ENCODE peak calls at places on chromosomes 2 and 18, in seven cellular contexts. O is progenitor cell of endocrine pancreas, U is heart left ventricle, K is mesothelial cell of epicardium, L is stomach, G is AG10803, X is BE2C. I is an unnamed sample.
A peak's percentile ranks its signal among the peaks of the same experiment; 100 is the strongest.

GRCh38 chr2:63696496-63696895 is 107.7 kb downstream of the MDH1 start:
- DNase-seq in L (no peak), K (no peak), O (no peak), U (no peak), G (peak; percentile 15), X (no peak), I (no peak)

GRCh38 chr2:187299122-187299906 is 148.7 kb downstream of the CALCRL start:
- DNase-seq in G (peak; percentile 33), K (no peak), O (no peak), U (no peak), L (no peak), X (no peak), I (no peak)

GRCh38 chr18:58223717-58224424 is 179.8 kb downstream of the NEDD4L start:
- DNase-seq in L (peak; percentile 85), U (peak; percentile 64), G (peak; percentile 91), K (no peak), X (peak; percentile 27), O (no peak), I (no peak)

GRCh38 chr2:239025081-239025801 is 177.4 kb downstream of the TWIST2 start:
- DNase-seq in L (no peak), O (no peak), X (no peak), K (no peak), G (peak; percentile 58), U (no peak), I (no peak)

GRCh38 chr18:35854095-35854494 is 118.4 kb upstream of the RMP24 start:
- DNase-seq in L (no peak), G (no peak), K (no peak), X (no peak), U (no peak), O (no peak), I (no peak)

GRCh38 chr2:227183657-227184367 is 19.4 kb downstream of the COL4A3 start:
- DNase-seq in L (no peak), O (no peak), G (no peak), K (no peak), X (no peak), U (no peak), I (no peak)

GRCh38 chr2:67015681-67016080 is 381.5 kb upstream of the ETAA1 start:
- DNase-seq in O (no peak), L (no peak), U (no peak), K (no peak), X (no peak), G (no peak), I (no peak)

GRCh38 chr18:47453038-47453437 is 201.6 kb upstream of the SKOR2 start:
- DNase-seq in O (no peak), U (no peak), X (no peak), G (no peak), K (no peak), L (no peak), I (no peak)

GRCh38 chr2:17541514-17541950 is 1.0 kb downstream of the VSNL1 start:
- DNase-seq in K (no peak), L (no peak), O (no peak), X (no peak), G (no peak), U (no peak), I (no peak)

GRCh38 chr18:60893331-60894114 is 439.7 kb upstream of the CDH20 start:
- DNase-seq in O (no peak), X (no peak), K (no peak), L (no peak), U (no peak), G (no peak), I (no peak)

GRCh38 chr2:200482194-200482593 is 27.7 kb downstream of the KCTD18 start:
- DNase-seq in L (no peak), G (no peak), K (no peak), O (no peak), U (no peak), X (peak; percentile 75), I (no peak)

GRCh38 chr2:42979416-42979869 is 187.1 kb upstream of the HAAO start:
- DNase-seq in G (no peak), X (no peak), O (peak; percentile 55), K (no peak), L (peak; percentile 72), U (no peak), I (peak; percentile 61)

GRCh38 chr2:24409700-24410556 is 49.6 kb upstream of the ITSN2 start:
- DNase-seq in K (no peak), L (peak; percentile 34), U (peak; percentile 20), G (peak; percentile 71), O (no peak), X (peak; percentile 29), I (no peak)

GRCh38 chr2:193885419-193885818 is 1690.7 kb upstream of the TMEFF2 start:
- DNase-seq in O (no peak), K (no peak), X (no peak), L (no peak), U (no peak), G (no peak), I (no peak)

GRCh38 chr2:178859760-178860159 is 52.5 kb upstream of the TTN start:
- DNase-seq in X (no peak), G (no peak), U (peak; percentile 39), O (no peak), L (no peak), K (no peak), I (no peak)

GRCh38 chr2:221554769-221555510 is 17.2 kb downstream of the EPHA4 start:
- DNase-seq in U (peak; percentile 17), G (peak; percentile 66), K (no peak), O (no peak), X (no peak), L (no peak), I (no peak)

GRCh38 chr2:135874966-135875365 is 1.3 kb downstream of the MCM6 start:
- DNase-seq in L (no peak), K (no peak), G (no peak), U (no peak), X (no peak), O (no peak), I (no peak)

GRCh38 chr18:11658989-11659388 is 30.1 kb upstream of the GNAL start:
- DNase-seq in O (no peak), X (no peak), L (no peak), U (no peak), K (no peak), G (no peak), I (no peak)

GRCh38 chr2:55922488-55922887 is 1.1 kb downstream of the EFEMP1 start:
- DNase-seq in K (no peak), L (no peak), O (no peak), G (no peak), X (no peak), U (no peak), I (no peak)

GRCh38 chr18:8362863-8363262 is 246.4 kb upstream of the RAB12 start:
- DNase-seq in X (no peak), U (no peak), K (no peak), G (no peak), O (no peak), L (no peak), I (no peak)

GRCh38 chr2:85747441-85747840 is 6.3 kb upstream of the ATOH8 start:
- DNase-seq in O (no peak), L (no peak), G (no peak), K (no peak), U (no peak), X (no peak), I (no peak)

DNA sequence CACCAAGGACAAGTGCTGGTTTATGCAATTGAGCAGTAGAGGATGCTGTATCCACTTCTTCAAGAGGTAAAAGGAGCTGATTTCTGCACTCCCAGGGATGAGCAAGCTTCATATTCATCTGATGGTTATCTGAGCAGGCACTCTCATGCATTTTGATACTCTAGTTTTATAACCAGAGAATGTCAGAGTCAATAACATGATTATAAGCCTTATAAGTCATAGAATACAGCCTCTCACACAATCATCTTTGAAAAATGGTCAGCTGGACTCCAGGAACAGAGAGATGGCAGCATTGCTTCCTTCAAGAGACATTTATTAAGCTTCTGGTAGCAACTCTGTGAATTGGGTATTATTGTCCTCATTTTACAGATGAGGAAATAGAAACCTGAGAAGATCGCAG is 167.1 kb downstream of the SLC8A1 start:
- DNase-seq in L (no peak), G (peak; percentile 27), X (no peak), U (no peak), O (no peak), K (no peak), I (no peak)
- TF ChIP-seq CTCF in L (no peak), G (no peak), X (peak; percentile 22), U (peak; percentile 48), O (no peak), K (no peak), I (peak; percentile 73)

GRCh38 chr2:54176577-54176976 is 61.2 kb downstream of the ACYP2 start:
- DNase-seq in L (no peak), O (no peak), U (peak; percentile 50), X (peak; percentile 60), K (no peak), G (peak; percentile 58), I (no peak)
- TF ChIP-seq CTCF in L (no peak), O (peak; percentile 42), U (peak; percentile 65), X (peak; percentile 59), K (no peak), G (peak; percentile 74), I (peak; percentile 79)

DNA sequence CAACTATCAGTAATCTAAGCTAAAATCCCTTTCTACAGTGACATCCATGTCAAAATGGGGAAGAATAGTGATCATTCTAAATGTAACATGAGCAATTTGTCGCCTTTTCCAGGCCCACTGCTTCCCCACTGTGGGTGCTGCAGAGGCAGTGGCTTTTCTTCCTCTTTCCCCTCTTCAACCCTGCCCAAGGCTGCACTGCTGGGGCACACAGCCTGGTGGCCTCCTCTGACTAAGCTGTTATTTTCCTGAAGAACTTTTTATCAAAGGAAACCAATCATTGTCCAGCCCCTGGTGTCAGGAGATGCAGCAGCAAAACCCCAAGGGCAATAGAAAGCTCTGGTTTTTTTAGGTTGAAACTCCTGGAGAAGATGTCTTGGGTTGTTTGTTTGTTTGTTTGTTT is 117.6 kb upstream of the KLF7 start:
- DNase-seq in L (no peak), O (no peak), X (peak; percentile 26), G (no peak), U (peak; percentile 16), K (no peak), I (no peak)
- TF ChIP-seq CTCF in L (no peak), O (no peak), X (peak; percentile 31), G (peak; percentile 3), U (peak; percentile 10), K (no peak), I (peak; percentile 20)

GRCh38 chr18:63342206-63342605 is 22.6 kb upstream of the BCL2 start:
- DNase-seq in U (no peak), L (no peak), X (peak; percentile 49), O (peak; percentile 13), K (no peak), G (peak; percentile 22), I (no peak)
- TF ChIP-seq CTCF in U (peak; percentile 53), L (no peak), X (peak; percentile 68), O (peak; percentile 63), K (no peak), G (peak; percentile 53), I (peak; percentile 79)

GRCh38 chr2:176072951-176073904 is 10.5 kb downstream of the EVX2 start:
- DNase-seq in U (no peak), O (no peak), K (no peak), G (no peak), X (no peak), L (no peak), I (no peak)
- TF ChIP-seq CTCF in U (no peak), O (no peak), K (no peak), G (no peak), X (no peak), L (no peak), I (no peak)

GRCh38 chr2:79750321-79750720 is 237.5 kb downstream of the CTNNA2 start:
- DNase-seq in X (no peak), K (no peak), O (no peak), L (peak; percentile 43), G (no peak), U (no peak), I (no peak)
- TF ChIP-seq CTCF in X (no peak), K (no peak), O (no peak), L (no peak), G (no peak), U (no peak), I (no peak)